ENCODE peak calls at places on chromosomes 3 and 15, in ten cellular contexts. H is transverse colon; O is ovary; R is CD8-positive, alpha-beta T cell; Z is cardiac fibroblast; Y is testis; U is astrocyte of the spinal cord; B is HL-60; D is bronchial epithelial cell; V is lower leg skin. K is an unnamed sample.

GRCh38 chr15:95590533-95591044 is 739.9 kb upstream of the NR2F2 start:
- DNase-seq in H (no peak), O (no peak), R (no peak), Z (peak; percentile 47), Y (no peak), U (no peak), B (no peak), D (peak; percentile 29), V (no peak), K (peak; percentile 72)

GRCh38 chr3:169241928-169242751 is 421.4 kb downstream of the MECOM start:
- DNase-seq in H (no peak), O (no peak), R (no peak), Z (peak; percentile 79), Y (peak; percentile 31), U (peak; percentile 80), B (no peak), D (peak; percentile 63), V (no peak), K (peak; percentile 85)

GRCh38 chr3:3836845-3837244 is 37.6 kb downstream of the LRRN1 start:
- DNase-seq in H (no peak), O (no peak), R (no peak), Z (no peak), Y (no peak), U (no peak), B (no peak), D (no peak), V (no peak), K (no peak)

GRCh38 chr3:159787191-159787590 is 201.4 kb upstream of the IL12A start:
- DNase-seq in H (peak; percentile 64), O (no peak), R (no peak), Z (peak; percentile 90), Y (no peak), U (peak; percentile 87), B (no peak), D (peak; percentile 98), V (no peak), K (peak; percentile 87)

GRCh38 chr15:85168642-85169173 is 187.1 kb downstream of the PDE8A start:
- DNase-seq in H (peak; percentile 57), O (peak; percentile 26), R (peak; percentile 25), Z (peak; percentile 31), Y (peak; percentile 58), U (peak; percentile 14), B (no peak), D (peak; percentile 60), V (no peak), K (no peak)

GRCh38 chr3:50408445-50408953 is 49.2 kb upstream of the TMEM115 start:
- DNase-seq in H (no peak), O (no peak), R (no peak), Z (no peak), Y (no peak), U (no peak), B (no peak), D (no peak), V (no peak), K (no peak)

GRCh38 chr15:62107561-62108110 is 40.9 kb downstream of the C2CD4A start:
- DNase-seq in H (no peak), O (no peak), R (no peak), Z (peak; percentile 29), Y (no peak), U (no peak), B (no peak), D (peak; percentile 54), V (no peak), K (peak; percentile 60)

GRCh38 chr3:114861666-114862065 is 285.4 kb downstream of the ZBTB20 start:
- DNase-seq in H (no peak), O (no peak), R (no peak), Z (no peak), Y (no peak), U (no peak), B (no peak), D (no peak), V (no peak), K (no peak)

GRCh38 chr3:143850877-143851276 is 2.6 kb upstream of the SLC9A9 start:
- DNase-seq in H (no peak), O (no peak), R (no peak), Z (peak; percentile 19), Y (no peak), U (no peak), B (no peak), D (peak; percentile 54), V (no peak), K (no peak)

GRCh38 chr15:71098920-71099319 is 16.4 kb upstream of the THSD4 start:
- DNase-seq in H (no peak), O (no peak), R (no peak), Z (no peak), Y (no peak), U (no peak), B (no peak), D (no peak), V (no peak), K (no peak)
- TF ChIP-seq CTCF in H (no peak), O (no peak), R (no peak), Z (no peak), Y (no peak), U (no peak), B (no peak), D (no peak), V (no peak), K (no peak)

GRCh38 chr15:67972377-67972776 is 81.7 kb upstream of the PIAS1 start:
- DNase-seq in H (no peak), O (no peak), R (no peak), Z (no peak), Y (no peak), U (no peak), B (no peak), D (no peak), V (no peak), K (no peak)

GRCh38 chr15:67969892-67970291 is 84.2 kb upstream of the PIAS1 start:
- DNase-seq in H (no peak), O (no peak), R (no peak), Z (no peak), Y (no peak), U (no peak), B (no peak), D (no peak), V (no peak), K (no peak)

GRCh38 chr15:67967871-67968423 is 86.2 kb upstream of the PIAS1 start:
- DNase-seq in H (peak; percentile 76), O (peak; percentile 83), R (no peak), Z (peak; percentile 46), Y (peak; percentile 80), U (peak; percentile 50), B (peak; percentile 48), D (peak; percentile 30), V (peak; percentile 89), K (peak; percentile 61)

GRCh38 chr15:67973846-67974245 is 80.3 kb upstream of the PIAS1 start:
- DNase-seq in H (no peak), O (no peak), R (no peak), Z (no peak), Y (no peak), U (no peak), B (no peak), D (no peak), V (no peak), K (no peak)

DNA sequence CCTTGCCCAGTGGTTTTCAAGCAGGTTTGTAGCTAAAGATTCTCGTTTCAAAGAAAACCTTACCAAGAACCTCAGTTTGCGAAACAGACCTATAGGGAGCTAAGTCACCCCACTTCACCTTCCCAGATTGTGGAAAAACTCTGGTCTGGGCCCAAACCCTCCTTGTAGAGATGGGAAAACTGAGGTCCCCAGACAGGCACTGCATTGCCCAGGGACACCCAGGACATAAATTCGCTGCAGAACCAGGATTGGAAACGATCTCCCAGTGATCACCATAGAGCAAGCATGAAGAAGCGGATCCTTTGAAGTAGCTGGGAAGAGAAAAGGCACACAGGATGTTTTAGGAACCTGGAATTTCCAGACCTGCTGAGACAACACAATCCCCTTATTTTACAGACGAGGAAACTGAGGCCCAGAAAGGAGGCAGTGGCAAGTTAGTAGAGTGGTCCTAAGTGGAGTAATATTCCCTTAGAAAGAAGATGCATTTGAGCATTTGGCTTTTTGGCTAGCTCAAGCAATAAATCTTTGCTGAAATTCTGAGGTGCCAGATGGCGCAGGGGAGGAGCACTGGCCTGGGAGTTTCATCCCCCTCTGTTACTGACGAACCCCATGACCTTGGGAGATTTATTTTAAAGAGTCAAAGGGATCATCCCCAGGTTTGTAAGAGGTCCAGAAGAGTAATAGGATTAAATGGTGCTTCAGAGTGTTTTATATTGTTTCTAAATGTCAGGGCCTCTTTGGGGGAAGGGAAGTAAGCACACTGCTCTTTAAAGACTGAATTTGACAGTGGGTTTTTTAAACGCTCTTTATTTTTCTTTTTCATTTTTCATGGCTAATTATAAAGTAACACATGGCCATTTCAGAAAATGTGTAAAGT is 85.3 kb upstream of the PIAS1 start:
- DNase-seq in H (no peak), O (no peak), R (no peak), Z (no peak), Y (no peak), U (no peak), B (no peak), D (no peak), V (no peak), K (no peak)
- H3K4me3 ChIP-seq in H (peak overlapping the region; percentile 43), O (no peak overlapping the region), R (no peak overlapping the region), Z (no peak overlapping the region), Y (peak overlapping the region; percentile 47), U (no peak overlapping the region), B (no peak overlapping the region), D (no peak overlapping the region), V (no peak overlapping the region), K (no peak overlapping the region)

GRCh38 chr3:180854887-180855286 is 57.6 kb upstream of the FXR1 start:
- DNase-seq in H (no peak), O (no peak), R (no peak), Z (no peak), Y (no peak), U (no peak), B (no peak), D (no peak), V (no peak), K (no peak)

GRCh38 chr3:180855956-180856355 is 56.5 kb upstream of the FXR1 start:
- DNase-seq in H (no peak), O (no peak), R (no peak), Z (no peak), Y (no peak), U (no peak), B (no peak), D (no peak), V (no peak), K (no peak)

GRCh38 chr3:180860180-180860858 is 52.2 kb upstream of the FXR1 start:
- DNase-seq in H (no peak), O (no peak), R (no peak), Z (no peak), Y (no peak), U (no peak), B (no peak), D (no peak), V (no peak), K (no peak)

DNA sequence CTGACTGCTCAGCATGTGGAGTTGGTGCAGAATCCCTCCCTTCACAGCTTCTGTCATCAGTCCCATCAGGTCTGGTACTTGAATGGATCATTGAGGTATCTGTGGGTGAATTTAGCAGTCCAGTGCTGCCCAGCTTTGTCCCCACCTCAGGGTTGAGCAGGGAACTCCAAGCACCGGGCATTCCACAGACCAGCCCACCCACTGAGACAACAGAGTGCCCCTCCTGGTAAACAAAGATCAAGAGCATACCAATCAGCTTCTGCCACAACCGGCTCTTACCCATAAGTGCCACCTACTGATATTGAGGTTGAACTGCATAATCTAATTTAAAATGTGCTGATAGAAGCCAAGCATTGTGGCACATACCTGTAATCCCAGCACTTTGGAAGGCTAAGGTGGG is 57.1 kb upstream of the FXR1 start:
- DNase-seq in H (no peak), O (no peak), R (no peak), Z (peak; percentile 6), Y (no peak), U (no peak), B (no peak), D (peak; percentile 20), V (no peak), K (peak; percentile 3)
- TF ChIP-seq CTCF in H (no peak), O (no peak), R (no peak), Z (no peak), Y (no peak), U (no peak), B (no peak), D (peak; percentile 46), V (no peak), K (peak; percentile 2)

GRCh38 chr3:9400626-9401025 is 3.2 kb downstream of the SETD5 start:
- DNase-seq in H (no peak), O (no peak), R (no peak), Z (no peak), Y (no peak), U (no peak), B (no peak), D (no peak), V (no peak), K (no peak)
- H3K4me3 ChIP-seq in H (no peak overlapping the region), O (no peak overlapping the region), R (no peak overlapping the region), Z (no peak overlapping the region), Y (no peak overlapping the region), U (peak overlapping the region; percentile 8), B (peak overlapping the region; percentile 74), D (peak overlapping the region; percentile 0), V (no peak overlapping the region), K (peak overlapping the region; percentile 85)

K was measured in fibroblast of pulmonary artery.